ENCODE peak calls at places on chromosomes 5 and 9, in five cellular contexts. One of them, this sample, is unnamed.

GRCh38 chr5:169411789-169412425 is 111.0 kb upstream of the SLIT3 start:
- DNase-seq in HCT116: no peak
- DNase-seq in CD4-positive, CD25-positive, alpha-beta regulatory T cell: no peak
- DNase-seq in AG04450: no peak
- DNase-seq in neuronal stem cell: no peak
- DNase-seq in this sample: peak

GRCh38 chr9:2936221-2936620 is 92.3 kb upstream of the PUM3 start:
- DNase-seq in HCT116: no peak
- DNase-seq in AG04450: no peak
- DNase-seq in CD4-positive, CD25-positive, alpha-beta regulatory T cell: no peak
- DNase-seq in neuronal stem cell: no peak
- DNase-seq in this sample: no peak

GRCh38 chr5:2224689-2225088 is 342.0 kb upstream of the IRX4 start:
- DNase-seq in CD4-positive, CD25-positive, alpha-beta regulatory T cell: no peak
- DNase-seq in AG04450: no peak
- DNase-seq in HCT116: no peak
- DNase-seq in neuronal stem cell: no peak
- DNase-seq in this sample: no peak

GRCh38 chr5:36728697-36729543 is 122.5 kb downstream of the SLC1A3 start:
- DNase-seq in CD4-positive, CD25-positive, alpha-beta regulatory T cell: peak
- DNase-seq in neuronal stem cell: peak
- DNase-seq in AG04450: peak
- DNase-seq in HCT116: no peak
- DNase-seq in this sample: peak

GRCh38 chr5:756171-756570 is 28.4 kb downstream of the ZDHHC11B start:
- DNase-seq in neuronal stem cell: no peak
- DNase-seq in AG04450: no peak
- DNase-seq in HCT116: no peak
- DNase-seq in CD4-positive, CD25-positive, alpha-beta regulatory T cell: no peak
- DNase-seq in this sample: peak

GRCh38 chr5:179747815-179748214 is 15.2 kb downstream of the MAML1 start:
- DNase-seq in neuronal stem cell: no peak
- DNase-seq in AG04450: no peak
- DNase-seq in CD4-positive, CD25-positive, alpha-beta regulatory T cell: no peak
- DNase-seq in HCT116: no peak
- DNase-seq in this sample: no peak

GRCh38 chr9:27292646-27293045 is 4.3 kb downstream of the EQTN start:
- DNase-seq in neuronal stem cell: no peak
- DNase-seq in AG04450: peak
- DNase-seq in CD4-positive, CD25-positive, alpha-beta regulatory T cell: no peak
- DNase-seq in HCT116: no peak
- DNase-seq in this sample: no peak

GRCh38 chr5:72231989-72232703 is 87.9 kb downstream of the MRPS27 start:
- DNase-seq in HCT116: no peak
- DNase-seq in neuronal stem cell: no peak
- DNase-seq in AG04450: no peak
- DNase-seq in CD4-positive, CD25-positive, alpha-beta regulatory T cell: peak
- DNase-seq in this sample: no peak

GRCh38 chr5:55538621-55539020 is 3.9 kb upstream of the PLPP1 start:
- DNase-seq in AG04450: no peak
- DNase-seq in CD4-positive, CD25-positive, alpha-beta regulatory T cell: peak
- DNase-seq in HCT116: no peak
- DNase-seq in neuronal stem cell: no peak
- DNase-seq in this sample: no peak
- H3K27ac ChIP-seq in AG04450: no peak
- H3K27ac ChIP-seq in CD4-positive, CD25-positive, alpha-beta regulatory T cell: peak
- H3K27ac ChIP-seq in HCT116: no peak
- H3K27ac ChIP-seq in neuronal stem cell: no peak
- H3K27ac ChIP-seq in this sample: peak

GRCh38 chr9:123407537-123407828 is 51.5 kb downstream of the CRB2 start:
- DNase-seq in CD4-positive, CD25-positive, alpha-beta regulatory T cell: no peak
- DNase-seq in neuronal stem cell: no peak
- DNase-seq in HCT116: no peak
- DNase-seq in AG04450: no peak
- DNase-seq in this sample: no peak
- H3K27ac ChIP-seq in CD4-positive, CD25-positive, alpha-beta regulatory T cell: no peak
- H3K27ac ChIP-seq in neuronal stem cell: no peak
- H3K27ac ChIP-seq in HCT116: no peak
- H3K27ac ChIP-seq in AG04450: no peak
- H3K27ac ChIP-seq in this sample: no peak

DNA sequence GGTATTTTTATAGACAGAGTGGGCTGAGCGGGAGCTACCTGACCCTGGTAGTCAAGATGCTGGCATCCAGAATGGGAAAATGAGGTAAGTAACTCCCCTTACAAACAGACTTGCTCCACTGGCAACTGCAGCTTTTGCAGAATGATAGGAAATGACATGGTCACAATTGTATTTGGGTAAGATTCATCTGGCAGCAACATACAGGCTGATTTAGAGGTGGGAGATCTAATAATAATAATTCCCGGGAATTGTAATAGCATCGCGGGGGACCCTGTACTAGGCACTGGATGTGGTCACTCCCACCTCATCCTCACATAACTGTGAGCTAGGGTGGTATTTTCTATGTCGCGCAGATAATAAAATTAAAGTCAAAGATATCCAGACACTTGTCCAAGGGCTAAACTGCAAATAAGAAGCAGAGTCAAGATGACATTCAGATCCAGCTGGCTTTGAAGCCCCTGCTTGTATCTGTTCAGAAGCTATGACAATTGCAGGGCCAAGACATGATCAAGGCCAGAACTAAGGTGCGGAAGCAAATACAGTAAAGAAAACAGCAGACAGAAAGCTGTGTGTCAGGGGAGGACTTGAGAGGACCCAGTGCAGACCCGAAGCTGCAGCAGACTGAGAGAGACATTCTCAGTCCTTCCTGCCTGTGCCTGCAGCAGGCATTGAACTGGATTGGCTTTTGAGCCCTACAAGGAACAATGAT is 507.2 kb downstream of the BNC2 start:
- DNase-seq in HCT116: no peak
- DNase-seq in neuronal stem cell: no peak
- DNase-seq in AG04450: no peak
- DNase-seq in CD4-positive, CD25-positive, alpha-beta regulatory T cell: no peak
- DNase-seq in this sample: no peak
- H3K27ac ChIP-seq in HCT116: no peak
- H3K27ac ChIP-seq in neuronal stem cell: no peak
- H3K27ac ChIP-seq in AG04450: no peak
- H3K27ac ChIP-seq in CD4-positive, CD25-positive, alpha-beta regulatory T cell: no peak
- H3K27ac ChIP-seq in this sample: no peak

GRCh38 chr5:113263545-113263944 is 171.2 kb downstream of the TSSK1B start:
- DNase-seq in neuronal stem cell: no peak
- DNase-seq in HCT116: no peak
- DNase-seq in AG04450: no peak
- DNase-seq in CD4-positive, CD25-positive, alpha-beta regulatory T cell: no peak
- DNase-seq in this sample: no peak
- H3K27ac ChIP-seq in neuronal stem cell: no peak
- H3K27ac ChIP-seq in HCT116: no peak
- H3K27ac ChIP-seq in AG04450: peak
- H3K27ac ChIP-seq in CD4-positive, CD25-positive, alpha-beta regulatory T cell: no peak
- H3K27ac ChIP-seq in this sample: no peak

GRCh38 chr5:150639317-150639738 is 1.1 kb upstream of the SYNPO start:
- DNase-seq in neuronal stem cell: no peak
- DNase-seq in AG04450: no peak
- DNase-seq in CD4-positive, CD25-positive, alpha-beta regulatory T cell: no peak
- DNase-seq in HCT116: no peak
- DNase-seq in this sample: no peak

GRCh38 chr5:150641006-150641570 is 628 bp downstream of the SYNPO start:
- DNase-seq in HCT116: no peak
- DNase-seq in AG04450: no peak
- DNase-seq in neuronal stem cell: no peak
- DNase-seq in CD4-positive, CD25-positive, alpha-beta regulatory T cell: no peak
- DNase-seq in this sample: no peak

GRCh38 chr5:150640311-150641005 is at the start of gene SYNPO:
- DNase-seq in CD4-positive, CD25-positive, alpha-beta regulatory T cell: no peak
- DNase-seq in AG04450: peak
- DNase-seq in neuronal stem cell: no peak
- DNase-seq in HCT116: no peak
- DNase-seq in this sample: peak

GRCh38 chr5:150638488-150639316 is 1.8 kb upstream of the SYNPO start:
- DNase-seq in HCT116: no peak
- DNase-seq in CD4-positive, CD25-positive, alpha-beta regulatory T cell: no peak
- DNase-seq in neuronal stem cell: no peak
- DNase-seq in AG04450: no peak
- DNase-seq in this sample: no peak

GRCh38 chr5:150639751-150640150 is 709 bp upstream of the SYNPO start:
- DNase-seq in HCT116: no peak
- DNase-seq in CD4-positive, CD25-positive, alpha-beta regulatory T cell: no peak
- DNase-seq in AG04450: no peak
- DNase-seq in neuronal stem cell: no peak
- DNase-seq in this sample: no peak
- H3K27ac ChIP-seq in HCT116: no peak
- H3K27ac ChIP-seq in CD4-positive, CD25-positive, alpha-beta regulatory T cell: no peak
- H3K27ac ChIP-seq in AG04450: peak
- H3K27ac ChIP-seq in neuronal stem cell: no peak
- H3K27ac ChIP-seq in this sample: peak

This sample was measured in SJSA1.